ENCODE peak calls at places on chromosomes 5 and 9, in six cellular contexts. S, F, C, R, W and B are unnamed samples.
A peak's percentile ranks its signal among the peaks of the same experiment; 100 is the strongest.

GRCh38 chr5:64680289-64680688 is 10.0 kb upstream of the SHISAL2B start:
- DNase-seq in S (no peak), F (no peak), C (no peak), R (no peak), W (no peak), B (no peak)

GRCh38 chr9:130074391-130075115 is 20.8 kb downstream of the GPR107 start:
- DNase-seq in S (no peak), F (no peak), C (no peak), R (no peak), W (no peak), B (no peak)

GRCh38 chr5:38347040-38347763 is 88.8 kb downstream of the EGFLAM start:
- DNase-seq in S (no peak), F (no peak), C (no peak), R (no peak), W (no peak), B (no peak)

GRCh38 chr5:133993152-133993548 is 11.6 kb downstream of the VDAC1 start:
- DNase-seq in S (no peak), F (no peak), C (peak; percentile 56), R (no peak), W (no peak), B (no peak)

GRCh38 chr5:14164164-14164720 is 21.1 kb downstream of the TRIO start:
- DNase-seq in S (no peak), F (no peak), C (no peak), R (no peak), W (no peak), B (no peak)

GRCh38 chr5:88283690-88284089 is 15.0 kb upstream of the TMEM161B start:
- DNase-seq in S (no peak), F (no peak), C (no peak), R (no peak), W (no peak), B (no peak)

GRCh38 chr9:4108708-4109444 is 191.0 kb downstream of the GLIS3 start:
- DNase-seq in S (no peak), F (no peak), C (no peak), R (no peak), W (no peak), B (no peak)

GRCh38 chr5:134509308-134510040 is 16.0 kb upstream of the JADE2 start:
- DNase-seq in S (peak; percentile 71), F (no peak), C (no peak), R (no peak), W (no peak), B (no peak)

GRCh38 chr5:61637566-61637965 is 305.5 kb downstream of the ZSWIM6 start:
- DNase-seq in S (no peak), F (peak; percentile 69), C (no peak), R (no peak), W (peak; percentile 31), B (no peak)

GRCh38 chr5:143964919-143965318 is 153.0 kb downstream of the HMHB1 start:
- DNase-seq in S (no peak), F (no peak), C (no peak), R (no peak), W (no peak), B (no peak)

GRCh38 chr5:179620703-179621350 is 2.6 kb downstream of the HNRNPH1 start:
- DNase-seq in S (no peak), F (peak; percentile 2), C (no peak), R (no peak), W (no peak), B (no peak)

GRCh38 chr9:130664191-130665028 is at the start of gene PRDM12:
- DNase-seq in S (no peak), F (no peak), C (no peak), R (no peak), W (no peak), B (no peak)

GRCh38 chr9:87122947-87123685 is 175.8 kb upstream of the GAS1 start:
- DNase-seq in S (no peak), F (no peak), C (no peak), R (no peak), W (no peak), B (no peak)

GRCh38 chr9:131260751-131261452 is 15.4 kb downstream of the FAM78A start:
- DNase-seq in S (no peak), F (no peak), C (no peak), R (no peak), W (no peak), B (no peak)

GRCh38 chr5:55418994-55419991 is 111.5 kb downstream of the MTREX start:
- DNase-seq in S (no peak), F (no peak), C (no peak), R (no peak), W (no peak), B (no peak)

GRCh38 chr5:166251786-166252185 is 2039.7 kb upstream of the WWC1 start:
- DNase-seq in S (no peak), F (no peak), C (no peak), R (no peak), W (no peak), B (no peak)

GRCh38 chr5:31469886-31470285 is 62.0 kb downstream of the DROSHA start:
- DNase-seq in S (no peak), F (no peak), C (no peak), R (no peak), W (no peak), B (no peak)

GRCh38 chr9:19216466-19216865 is 14.0 kb upstream of the DENND4C start:
- DNase-seq in S (no peak), F (no peak), C (no peak), R (no peak), W (no peak), B (no peak)

GRCh38 chr5:71481441-71481840 is 26.0 kb downstream of the BDP1 start:
- DNase-seq in S (no peak), F (no peak), C (no peak), R (no peak), W (no peak), B (no peak)

GRCh38 chr9:96218821-96219614 is 83.0 kb downstream of the HSD17B3 start:
- DNase-seq in S (no peak), F (no peak), C (peak; percentile 43), R (peak; percentile 20), W (no peak), B (no peak)

GRCh38 chr9:36945999-36946398 is 88.1 kb downstream of the PAX5 start:
- DNase-seq in S (no peak), F (no peak), C (no peak), R (no peak), W (no peak), B (no peak)

GRCh38 chr5:77776606-77777206 is 567 bp upstream of the TBCA start:
- DNase-seq in S (peak; percentile 25), F (peak; percentile 37), C (no peak), R (no peak), W (no peak), B (no peak)

GRCh38 chr5:142151436-142152382 is 43.1 kb downstream of the NDFIP1 start:
- DNase-seq in S (peak; percentile 76), F (peak; percentile 54), C (peak; percentile 43), R (peak; percentile 7), W (no peak), B (peak; percentile 45)

GRCh38 chr5:10702911-10703491 is 58.0 kb downstream of the DAP start:
- DNase-seq in S (no peak), F (no peak), C (no peak), R (no peak), W (no peak), B (no peak)

GRCh38 chr9:34551751-34552605 is 29.2 kb upstream of the ENHO start:
- DNase-seq in S (no peak), F (no peak), C (no peak), R (no peak), W (no peak), B (no peak)

GRCh38 chr5:147485814-147486213 is 24.1 kb downstream of the DPYSL3 start:
- DNase-seq in S (no peak), F (no peak), C (no peak), R (no peak), W (no peak), B (no peak)

GRCh38 chr9:117555964-117556629 is 141.2 kb upstream of the ASTN2 start:
- DNase-seq in S (peak; percentile 22), F (peak; percentile 32), C (no peak), R (no peak), W (no peak), B (no peak)

GRCh38 chr5:7881816-7882215 is 12.9 kb downstream of the MTRR start:
- DNase-seq in S (no peak), F (peak; percentile 70), C (no peak), R (no peak), W (no peak), B (no peak)

GRCh38 chr5:67976812-67977455 is 238.6 kb upstream of the PIK3R1 start:
- DNase-seq in S (no peak), F (peak; percentile 8), C (no peak), R (no peak), W (no peak), B (no peak)